ENCODE peak calls at places on chromosomes 4 and X, in ten cellular contexts. One of them, this sample, is unnamed.
A peak's percentile ranks its signal among the peaks of the same experiment; 100 is the strongest.

GRCh38 chr4:31023109-31023508 is 302.9 kb downstream of the PCDH7 start:
- DNase-seq in psoas muscle: no peak
- DNase-seq in fibroblast of the aortic adventitia: no peak
- DNase-seq in GM12864: no peak
- DNase-seq in AG09309: no peak
- DNase-seq in body of pancreas: no peak
- DNase-seq in astrocyte of the cerebellum: no peak
- DNase-seq in Caco-2: no peak
- DNase-seq in bronchial epithelial cell: no peak
- DNase-seq in fibroblast of villous mesenchyme: no peak
- DNase-seq in this sample: no peak

GRCh38 chr4:81215219-81215892 is at the start of gene PRKG2:
- DNase-seq in psoas muscle: no peak
- DNase-seq in fibroblast of the aortic adventitia: no peak
- DNase-seq in GM12864: no peak
- DNase-seq in AG09309: no peak
- DNase-seq in body of pancreas: no peak
- DNase-seq in astrocyte of the cerebellum: no peak
- DNase-seq in Caco-2: no peak
- DNase-seq in bronchial epithelial cell: no peak
- DNase-seq in fibroblast of villous mesenchyme: no peak
- DNase-seq in this sample: no peak

GRCh38 chr4:1767770-1768366 is 25.2 kb upstream of the FGFR3 start:
- DNase-seq in psoas muscle: no peak
- DNase-seq in fibroblast of the aortic adventitia: peak; percentile 14
- DNase-seq in GM12864: no peak
- DNase-seq in AG09309: no peak
- DNase-seq in body of pancreas: peak; percentile 65
- DNase-seq in astrocyte of the cerebellum: no peak
- DNase-seq in Caco-2: peak; percentile 84
- DNase-seq in bronchial epithelial cell: peak; percentile 41
- DNase-seq in fibroblast of villous mesenchyme: peak; percentile 20
- DNase-seq in this sample: no peak

GRCh38 chr4:75990129-75990528 is 616 bp downstream of the SDAD1 start:
- DNase-seq in psoas muscle: no peak
- DNase-seq in fibroblast of the aortic adventitia: peak; percentile 16
- DNase-seq in GM12864: no peak
- DNase-seq in AG09309: no peak
- DNase-seq in body of pancreas: no peak
- DNase-seq in astrocyte of the cerebellum: no peak
- DNase-seq in Caco-2: no peak
- DNase-seq in bronchial epithelial cell: no peak
- DNase-seq in fibroblast of villous mesenchyme: peak; percentile 42
- DNase-seq in this sample: no peak

GRCh38 chr4:90845777-90846176 is 718.6 kb downstream of the CCSER1 start:
- DNase-seq in psoas muscle: no peak
- DNase-seq in fibroblast of the aortic adventitia: no peak
- DNase-seq in GM12864: no peak
- DNase-seq in AG09309: no peak
- DNase-seq in body of pancreas: no peak
- DNase-seq in astrocyte of the cerebellum: no peak
- DNase-seq in Caco-2: no peak
- DNase-seq in bronchial epithelial cell: peak; percentile 46
- DNase-seq in fibroblast of villous mesenchyme: no peak
- DNase-seq in this sample: no peak

GRCh38 chr4:86878640-86879039 is 13.6 kb downstream of the C4orf36 start:
- DNase-seq in psoas muscle: no peak
- DNase-seq in fibroblast of the aortic adventitia: no peak
- DNase-seq in GM12864: no peak
- DNase-seq in AG09309: no peak
- DNase-seq in body of pancreas: no peak
- DNase-seq in astrocyte of the cerebellum: no peak
- DNase-seq in Caco-2: no peak
- DNase-seq in bronchial epithelial cell: no peak
- DNase-seq in fibroblast of villous mesenchyme: no peak
- DNase-seq in this sample: no peak

GRCh38 chrX:71366674-71367256 is 608 bp downstream of the TAF1 start:
- DNase-seq in psoas muscle: peak; percentile 59
- DNase-seq in fibroblast of the aortic adventitia: peak; percentile 22
- DNase-seq in GM12864: no peak
- DNase-seq in AG09309: no peak
- DNase-seq in body of pancreas: peak; percentile 15
- DNase-seq in astrocyte of the cerebellum: no peak
- DNase-seq in Caco-2: peak; percentile 31
- DNase-seq in bronchial epithelial cell: peak; percentile 1
- DNase-seq in fibroblast of villous mesenchyme: peak; percentile 19
- DNase-seq in this sample: no peak

GRCh38 chr4:56426273-56426672 is 9.1 kb downstream of the PPAT start:
- DNase-seq in psoas muscle: no peak
- DNase-seq in fibroblast of the aortic adventitia: no peak
- DNase-seq in GM12864: peak; percentile 49
- DNase-seq in AG09309: no peak
- DNase-seq in body of pancreas: no peak
- DNase-seq in astrocyte of the cerebellum: no peak
- DNase-seq in Caco-2: no peak
- DNase-seq in bronchial epithelial cell: no peak
- DNase-seq in fibroblast of villous mesenchyme: no peak
- DNase-seq in this sample: no peak

GRCh38 chr4:139184129-139184528 is 7.1 kb upstream of the ELF2 start:
- DNase-seq in psoas muscle: no peak
- DNase-seq in fibroblast of the aortic adventitia: peak; percentile 80
- DNase-seq in GM12864: no peak
- DNase-seq in AG09309: no peak
- DNase-seq in body of pancreas: no peak
- DNase-seq in astrocyte of the cerebellum: no peak
- DNase-seq in Caco-2: no peak
- DNase-seq in bronchial epithelial cell: peak; percentile 54
- DNase-seq in fibroblast of villous mesenchyme: peak; percentile 66
- DNase-seq in this sample: no peak

GRCh38 chr4:6688879-6689505 is 4.7 kb upstream of the S100P start:
- DNase-seq in psoas muscle: no peak
- DNase-seq in fibroblast of the aortic adventitia: peak; percentile 81
- DNase-seq in GM12864: no peak
- DNase-seq in AG09309: peak; percentile 78
- DNase-seq in body of pancreas: peak; percentile 34
- DNase-seq in astrocyte of the cerebellum: peak; percentile 94
- DNase-seq in Caco-2: peak; percentile 90
- DNase-seq in bronchial epithelial cell: peak; percentile 91
- DNase-seq in fibroblast of villous mesenchyme: peak; percentile 93
- DNase-seq in this sample: peak; percentile 69

GRCh38 chrX:98452456-98452855 is 1568.7 kb downstream of the RPA4 start:
- DNase-seq in psoas muscle: no peak
- DNase-seq in fibroblast of the aortic adventitia: no peak
- DNase-seq in GM12864: no peak
- DNase-seq in AG09309: no peak
- DNase-seq in body of pancreas: no peak
- DNase-seq in astrocyte of the cerebellum: no peak
- DNase-seq in Caco-2: no peak
- DNase-seq in bronchial epithelial cell: no peak
- DNase-seq in fibroblast of villous mesenchyme: no peak
- DNase-seq in this sample: no peak

GRCh38 chrX:136310411-136310810 is 9.6 kb downstream of the ADGRG4 start:
- DNase-seq in psoas muscle: no peak
- DNase-seq in fibroblast of the aortic adventitia: peak; percentile 2
- DNase-seq in GM12864: no peak
- DNase-seq in AG09309: no peak
- DNase-seq in body of pancreas: no peak
- DNase-seq in astrocyte of the cerebellum: peak; percentile 11
- DNase-seq in Caco-2: no peak
- DNase-seq in bronchial epithelial cell: peak; percentile 61
- DNase-seq in fibroblast of villous mesenchyme: peak; percentile 29
- DNase-seq in this sample: peak; percentile 25

GRCh38 chrX:133999013-133999705 is 13.8 kb upstream of the GPC3 start:
- DNase-seq in psoas muscle: no peak
- DNase-seq in fibroblast of the aortic adventitia: peak; percentile 23
- DNase-seq in GM12864: no peak
- DNase-seq in AG09309: no peak
- DNase-seq in body of pancreas: no peak
- DNase-seq in astrocyte of the cerebellum: no peak
- DNase-seq in Caco-2: no peak
- DNase-seq in bronchial epithelial cell: no peak
- DNase-seq in fibroblast of villous mesenchyme: peak; percentile 33
- DNase-seq in this sample: no peak

GRCh38 chr4:71254451-71255012 is 84.3 kb upstream of the SLC4A4 start:
- DNase-seq in psoas muscle: no peak
- DNase-seq in fibroblast of the aortic adventitia: peak; percentile 19
- DNase-seq in GM12864: no peak
- DNase-seq in AG09309: no peak
- DNase-seq in body of pancreas: no peak
- DNase-seq in astrocyte of the cerebellum: no peak
- DNase-seq in Caco-2: no peak
- DNase-seq in bronchial epithelial cell: no peak
- DNase-seq in fibroblast of villous mesenchyme: no peak
- DNase-seq in this sample: no peak

GRCh38 chr4:7462509-7462971 is 27.8 kb upstream of the PSAPL1 start:
- DNase-seq in psoas muscle: no peak
- DNase-seq in fibroblast of the aortic adventitia: no peak
- DNase-seq in GM12864: no peak
- DNase-seq in AG09309: no peak
- DNase-seq in body of pancreas: peak; percentile 23
- DNase-seq in astrocyte of the cerebellum: no peak
- DNase-seq in Caco-2: peak; percentile 71
- DNase-seq in bronchial epithelial cell: peak; percentile 10
- DNase-seq in fibroblast of villous mesenchyme: no peak
- DNase-seq in this sample: peak; percentile 6

GRCh38 chr4:127783026-127783769 is 1.1 kb downstream of the HSPA4L start:
- DNase-seq in psoas muscle: peak; percentile 57
- DNase-seq in fibroblast of the aortic adventitia: peak; percentile 79
- DNase-seq in GM12864: no peak
- DNase-seq in AG09309: no peak
- DNase-seq in body of pancreas: peak; percentile 77
- DNase-seq in astrocyte of the cerebellum: peak; percentile 20
- DNase-seq in Caco-2: peak; percentile 81
- DNase-seq in bronchial epithelial cell: peak; percentile 100
- DNase-seq in fibroblast of villous mesenchyme: peak; percentile 63
- DNase-seq in this sample: peak; percentile 17

GRCh38 chr4:101346562-101347266 is 612 bp downstream of the PPP3CA start:
- DNase-seq in psoas muscle: peak; percentile 79
- DNase-seq in fibroblast of the aortic adventitia: peak; percentile 69
- DNase-seq in GM12864: no peak
- DNase-seq in AG09309: no peak
- DNase-seq in body of pancreas: peak; percentile 58
- DNase-seq in astrocyte of the cerebellum: no peak
- DNase-seq in Caco-2: peak; percentile 53
- DNase-seq in bronchial epithelial cell: peak; percentile 21
- DNase-seq in fibroblast of villous mesenchyme: peak; percentile 74
- DNase-seq in this sample: no peak

GRCh38 chr4:126221262-126221661 is 906.5 kb downstream of the FAT4 start:
- DNase-seq in psoas muscle: no peak
- DNase-seq in fibroblast of the aortic adventitia: no peak
- DNase-seq in GM12864: no peak
- DNase-seq in AG09309: no peak
- DNase-seq in body of pancreas: no peak
- DNase-seq in astrocyte of the cerebellum: no peak
- DNase-seq in Caco-2: no peak
- DNase-seq in bronchial epithelial cell: no peak
- DNase-seq in fibroblast of villous mesenchyme: no peak
- DNase-seq in this sample: peak; percentile 2

GRCh38 chr4:126221717-126222116 is 907.0 kb downstream of the FAT4 start:
- DNase-seq in psoas muscle: no peak
- DNase-seq in fibroblast of the aortic adventitia: no peak
- DNase-seq in GM12864: no peak
- DNase-seq in AG09309: no peak
- DNase-seq in body of pancreas: no peak
- DNase-seq in astrocyte of the cerebellum: no peak
- DNase-seq in Caco-2: no peak
- DNase-seq in bronchial epithelial cell: no peak
- DNase-seq in fibroblast of villous mesenchyme: peak; percentile 5
- DNase-seq in this sample: peak; percentile 35

GRCh38 chr4:126223784-126224407 is 909.1 kb downstream of the FAT4 start:
- DNase-seq in psoas muscle: no peak
- DNase-seq in fibroblast of the aortic adventitia: peak; percentile 41
- DNase-seq in GM12864: no peak
- DNase-seq in AG09309: no peak
- DNase-seq in body of pancreas: no peak
- DNase-seq in astrocyte of the cerebellum: no peak
- DNase-seq in Caco-2: no peak
- DNase-seq in bronchial epithelial cell: peak; percentile 51
- DNase-seq in fibroblast of villous mesenchyme: peak; percentile 31
- DNase-seq in this sample: no peak
- TF ChIP-seq CTCF in psoas muscle: no peak
- TF ChIP-seq CTCF in fibroblast of the aortic adventitia: peak; percentile 80
- TF ChIP-seq CTCF in GM12864: peak; percentile 31
- TF ChIP-seq CTCF in AG09309: peak; percentile 68
- TF ChIP-seq CTCF in body of pancreas: peak; percentile 23
- TF ChIP-seq CTCF in astrocyte of the cerebellum: peak; percentile 64
- TF ChIP-seq CTCF in Caco-2: peak; percentile 66
- TF ChIP-seq CTCF in bronchial epithelial cell: peak; percentile 43
- TF ChIP-seq CTCF in fibroblast of villous mesenchyme: peak; percentile 70
- TF ChIP-seq CTCF in this sample: peak; percentile 52

GRCh38 chrX:53190363-53190960 is 34.5 kb downstream of the KDM5C start:
- DNase-seq in psoas muscle: no peak
- DNase-seq in fibroblast of the aortic adventitia: no peak
- DNase-seq in GM12864: no peak
- DNase-seq in AG09309: no peak
- DNase-seq in body of pancreas: no peak
- DNase-seq in astrocyte of the cerebellum: no peak
- DNase-seq in Caco-2: no peak
- DNase-seq in bronchial epithelial cell: peak; percentile 1
- DNase-seq in fibroblast of villous mesenchyme: no peak
- DNase-seq in this sample: no peak
- TF ChIP-seq CTCF in psoas muscle: no peak
- TF ChIP-seq CTCF in fibroblast of the aortic adventitia: peak; percentile 15
- TF ChIP-seq CTCF in GM12864: peak; percentile 2
- TF ChIP-seq CTCF in AG09309: peak; percentile 9
- TF ChIP-seq CTCF in body of pancreas: peak; percentile 11
- TF ChIP-seq CTCF in astrocyte of the cerebellum: peak; percentile 32
- TF ChIP-seq CTCF in Caco-2: no peak
- TF ChIP-seq CTCF in bronchial epithelial cell: peak; percentile 18
- TF ChIP-seq CTCF in fibroblast of villous mesenchyme: no peak
- TF ChIP-seq CTCF in this sample: peak; percentile 19

DNA sequence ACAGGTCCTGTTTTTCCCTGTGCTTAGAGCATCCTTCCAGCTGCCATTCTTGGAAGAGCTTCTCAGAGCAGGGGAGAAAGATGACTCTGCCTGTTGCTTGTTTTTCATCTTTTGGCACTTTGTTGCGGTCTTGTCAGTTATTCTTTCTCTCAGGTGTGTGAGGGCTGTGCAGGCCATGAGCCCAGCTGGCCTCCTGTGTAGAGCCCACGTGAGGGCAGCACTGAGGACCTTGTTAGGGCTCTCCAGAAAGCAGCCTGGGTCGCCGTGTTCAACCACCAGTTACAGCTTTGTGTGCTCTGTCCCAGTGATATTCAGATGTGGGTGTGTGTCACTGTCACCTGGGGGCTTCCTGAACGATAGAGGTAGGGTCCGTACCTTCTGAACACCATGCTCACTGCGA is 52.8 kb downstream of the NOP14 start:
- DNase-seq in psoas muscle: no peak
- DNase-seq in fibroblast of the aortic adventitia: no peak
- DNase-seq in GM12864: no peak
- DNase-seq in AG09309: no peak
- DNase-seq in body of pancreas: no peak
- DNase-seq in astrocyte of the cerebellum: no peak
- DNase-seq in Caco-2: no peak
- DNase-seq in bronchial epithelial cell: no peak
- DNase-seq in fibroblast of villous mesenchyme: no peak
- DNase-seq in this sample: no peak
- TF ChIP-seq CTCF in psoas muscle: no peak
- TF ChIP-seq CTCF in fibroblast of the aortic adventitia: peak; percentile 12
- TF ChIP-seq CTCF in GM12864: peak; percentile 29
- TF ChIP-seq CTCF in AG09309: no peak
- TF ChIP-seq CTCF in body of pancreas: no peak
- TF ChIP-seq CTCF in astrocyte of the cerebellum: peak; percentile 1
- TF ChIP-seq CTCF in Caco-2: no peak
- TF ChIP-seq CTCF in bronchial epithelial cell: peak; percentile 12
- TF ChIP-seq CTCF in fibroblast of villous mesenchyme: no peak
- TF ChIP-seq CTCF in this sample: peak; percentile 6

GRCh38 chr4:55395529-55396304 is at the start of gene TMEM165:
- DNase-seq in psoas muscle: peak; percentile 94
- DNase-seq in fibroblast of the aortic adventitia: peak; percentile 84
- DNase-seq in GM12864: peak; percentile 59
- DNase-seq in AG09309: no peak
- DNase-seq in body of pancreas: peak; percentile 95
- DNase-seq in astrocyte of the cerebellum: peak; percentile 48
- DNase-seq in Caco-2: peak; percentile 91
- DNase-seq in bronchial epithelial cell: peak; percentile 73
- DNase-seq in fibroblast of villous mesenchyme: peak; percentile 89
- DNase-seq in this sample: no peak
- TF ChIP-seq CTCF in psoas muscle: no peak
- TF ChIP-seq CTCF in fibroblast of the aortic adventitia: no peak
- TF ChIP-seq CTCF in GM12864: no peak
- TF ChIP-seq CTCF in AG09309: no peak
- TF ChIP-seq CTCF in body of pancreas: peak; percentile 2
- TF ChIP-seq CTCF in astrocyte of the cerebellum: no peak
- TF ChIP-seq CTCF in Caco-2: no peak
- TF ChIP-seq CTCF in bronchial epithelial cell: peak; percentile 14
- TF ChIP-seq CTCF in fibroblast of villous mesenchyme: no peak
- TF ChIP-seq CTCF in this sample: no peak

This sample was measured in HFF-Myc.